ENCODE peak calls at places on chromosomes 13 and 19, in six cellular contexts. C, N, L, V, U and Q are unnamed samples.

GRCh38 chr19:28956421-28956820 is 256.5 kb downstream of the UQCRFS1 start:
- DNase-seq in C (no peak), N (no peak), L (no peak), V (no peak), U (no peak), Q (no peak)

GRCh38 chr19:16970821-16971220 is 55.8 kb downstream of the CPAMD8 start:
- DNase-seq in C (no peak), N (no peak), L (no peak), V (no peak), U (no peak), Q (no peak)

GRCh38 chr19:7860166-7860901 is 13.9 kb downstream of the PRR36 start:
- DNase-seq in C (no peak), N (no peak), L (no peak), V (no peak), U (no peak), Q (no peak)

GRCh38 chr19:5308471-5309437 is 31.9 kb downstream of the PTPRS start:
- DNase-seq in C (peak; percentile 47), N (no peak), L (peak; percentile 89), V (peak; percentile 78), U (peak; percentile 94), Q (peak; percentile 71)

GRCh38 chr13:25111557-25111956 is 15.6 kb downstream of the PABPC3 start:
- DNase-seq in C (no peak), N (no peak), L (no peak), V (no peak), U (no peak), Q (no peak)

GRCh38 chr19:13117772-13118423 is at the start of gene NACC1:
- DNase-seq in C (peak; percentile 56), N (peak; percentile 97), L (peak; percentile 95), V (peak; percentile 92), U (peak; percentile 94), Q (peak; percentile 82)

GRCh38 chr19:13057147-13057572 is 45.5 kb downstream of the LYL1 start:
- DNase-seq in C (no peak), N (peak; percentile 71), L (no peak), V (no peak), U (no peak), Q (no peak)

GRCh38 chr19:4186087-4186993 is 3.9 kb downstream of the ANKRD24 start:
- DNase-seq in C (no peak), N (peak; percentile 90), L (no peak), V (peak; percentile 83), U (peak; percentile 79), Q (peak; percentile 23)

GRCh38 chr19:35038623-35039512 is 2.7 kb upstream of the HPN start:
- DNase-seq in C (no peak), N (no peak), L (no peak), V (peak; percentile 58), U (no peak), Q (peak; percentile 86)

GRCh38 chr19:43622070-43622469 is 2.6 kb upstream of the ZNF428 start:
- DNase-seq in C (no peak), N (no peak), L (no peak), V (no peak), U (no peak), Q (no peak)

GRCh38 chr13:113825851-113826250 is 38.0 kb downstream of the GAS6 start:
- DNase-seq in C (no peak), N (no peak), L (no peak), V (no peak), U (no peak), Q (no peak)

GRCh38 chr13:31943591-31943990 is 88.0 kb upstream of the FRY start:
- DNase-seq in C (no peak), N (no peak), L (no peak), V (no peak), U (no peak), Q (no peak)

GRCh38 chr19:18340237-18340989 is at the start of gene PGPEP1:
- DNase-seq in C (peak; percentile 17), N (peak; percentile 89), L (peak; percentile 86), V (peak; percentile 79), U (peak; percentile 71), Q (peak; percentile 31)

GRCh38 chr13:35332134-35332533 is 144.4 kb downstream of the MAB21L1 start:
- DNase-seq in C (no peak), N (no peak), L (no peak), V (no peak), U (no peak), Q (no peak)

GRCh38 chr19:17847538-17848366 is at the start of gene JAK3:
- DNase-seq in C (no peak), N (peak; percentile 94), L (peak; percentile 93), V (peak; percentile 36), U (peak; percentile 89), Q (no peak)

GRCh38 chr19:41542622-41543021 is 33.3 kb upstream of the CEACAM21 start:
- DNase-seq in C (no peak), N (no peak), L (no peak), V (no peak), U (no peak), Q (no peak)

GRCh38 chr13:50923272-50923671 is 13.7 kb downstream of the RNASEH2B start:
- DNase-seq in C (no peak), N (no peak), L (no peak), V (no peak), U (no peak), Q (no peak)

GRCh38 chr13:111365149-111366005 is 44.9 kb downstream of the TEX29 start:
- DNase-seq in C (no peak), N (no peak), L (no peak), V (no peak), U (no peak), Q (no peak)

GRCh38 chr13:112616586-112617381 is 28.8 kb upstream of the TUBGCP3 start:
- DNase-seq in C (no peak), N (peak; percentile 65), L (peak; percentile 13), V (no peak), U (peak; percentile 62), Q (no peak)

GRCh38 chr13:104635879-104636278 is 1569.7 kb upstream of the SLC10A2 start:
- DNase-seq in C (no peak), N (no peak), L (no peak), V (no peak), U (no peak), Q (no peak)

GRCh38 chr13:43663474-43664090 is 123.2 kb downstream of the ENOX1 start:
- DNase-seq in C (no peak), N (no peak), L (no peak), V (no peak), U (peak; percentile 6), Q (no peak)

GRCh38 chr19:35040826-35041547 is 534 bp upstream of the HPN start:
- DNase-seq in C (peak; percentile 50), N (peak; percentile 70), L (peak; percentile 98), V (peak; percentile 98), U (peak; percentile 78), Q (peak; percentile 100)

GRCh38 chr19:19107663-19108062 is 30.6 kb downstream of the TMEM161A start:
- DNase-seq in C (no peak), N (no peak), L (no peak), V (no peak), U (no peak), Q (no peak)

GRCh38 chr13:47933688-47934011 is 67.4 kb downstream of the SUCLA2 start:
- DNase-seq in C (no peak), N (no peak), L (no peak), V (no peak), U (peak; percentile 30), Q (no peak)

GRCh38 chr19:8515317-8515716 is 1.4 kb upstream of the ZNF414 start:
- DNase-seq in C (no peak), N (no peak), L (no peak), V (no peak), U (no peak), Q (no peak)

GRCh38 chr19:12567951-12568350 is 16.7 kb upstream of the ZNF564 start:
- DNase-seq in C (no peak), N (no peak), L (no peak), V (no peak), U (no peak), Q (no peak)

GRCh38 chr13:33509642-33510229 is 224.2 kb upstream of the STARD13 start:
- DNase-seq in C (peak; percentile 21), N (peak; percentile 9), L (peak; percentile 52), V (no peak), U (peak; percentile 58), Q (peak; percentile 47)
- H3K27ac ChIP-seq in C (peak overlapping the region; percentile 91), N (no peak overlapping the region), L (peak overlapping the region; percentile 49), V (peak overlapping the region; percentile 65), U (no peak overlapping the region), Q (peak overlapping the region; percentile 69)

GRCh38 chr19:50172726-50173125 is 9.6 kb upstream of the IZUMO2 start:
- DNase-seq in C (no peak), N (no peak), L (no peak), V (no peak), U (no peak), Q (no peak)

GRCh38 chr19:50174100-50174793 is 11.2 kb upstream of the IZUMO2 start:
- DNase-seq in C (no peak), N (no peak), L (no peak), V (no peak), U (no peak), Q (no peak)

GRCh38 chr19:50171752-50172151 is 8.7 kb upstream of the IZUMO2 start:
- DNase-seq in C (no peak), N (no peak), L (no peak), V (no peak), U (no peak), Q (no peak)

GRCh38 chr19:50175924-50176323 is 12.8 kb upstream of the IZUMO2 start:
- DNase-seq in C (no peak), N (no peak), L (no peak), V (no peak), U (no peak), Q (no peak)

GRCh38 chr19:50173144-50173543 is 10.1 kb upstream of the IZUMO2 start:
- DNase-seq in C (no peak), N (no peak), L (no peak), V (no peak), U (no peak), Q (no peak)
- H3K9me3 ChIP-seq in C (no peaks in the 10 kb centered on the region), N (no peaks in the 10 kb centered on the region), L (no peaks in the 10 kb centered on the region), V (no peaks in the 10 kb centered on the region), U (no peaks in the 10 kb centered on the region), Q (no peaks in the 10 kb centered on the region)

GRCh38 chr13:109785141-109785891 is 1.1 kb downstream of the IRS2 start:
- DNase-seq in C (no peak), N (peak; percentile 66), L (peak; percentile 89), V (peak; percentile 61), U (peak; percentile 68), Q (peak; percentile 45)

GRCh38 chr13:109784590-109785140 is 1.7 kb downstream of the IRS2 start:
- DNase-seq in C (no peak), N (peak; percentile 93), L (peak; percentile 93), V (peak; percentile 73), U (peak; percentile 86), Q (peak; percentile 64)

GRCh38 chr13:109782823-109783411 is 3.5 kb downstream of the IRS2 start:
- DNase-seq in C (no peak), N (no peak), L (peak; percentile 77), V (peak; percentile 27), U (no peak), Q (no peak)

GRCh38 chr13:109783447-109783814 is 3.0 kb downstream of the IRS2 start:
- DNase-seq in C (no peak), N (peak; percentile 30), L (no peak), V (peak; percentile 34), U (no peak), Q (no peak)

GRCh38 chr13:109783815-109784589 is 2.4 kb downstream of the IRS2 start:
- DNase-seq in C (no peak), N (no peak), L (peak; percentile 82), V (peak; percentile 36), U (no peak), Q (no peak)
- H3K27ac ChIP-seq in C (peak overlapping the region; percentile 81), N (no peak overlapping the region), L (no peak overlapping the region), V (no peak overlapping the region), U (no peak overlapping the region), Q (peak overlapping the region; percentile 47)

GRCh38 chr19:36894849-36895383 is 21.2 kb downstream of the ZNF829 start:
- DNase-seq in C (no peak), N (no peak), L (no peak), V (no peak), U (no peak), Q (no peak)

GRCh38 chr19:36891768-36892357 is 24.2 kb downstream of the ZNF829 start:
- DNase-seq in C (no peak), N (no peak), L (no peak), V (no peak), U (no peak), Q (no peak)
- H3K9me3 ChIP-seq in C (peaks cover 97% of the 10 kb centered on the region), N (peaks cover 70% of the 10 kb centered on the region), L (peaks cover 67% of the 10 kb centered on the region), V (peaks cover 2% of the 10 kb centered on the region), U (peaks cover 15% of the 10 kb centered on the region), Q (peaks cover 40% of the 10 kb centered on the region)